ENCODE peak calls at places on chromosomes 12 and 14, in seven cellular contexts. L is anterior cingulate cortex, D is HFF-Myc, J is GDM1, S is heart left ventricle, Q is HT1080, F is left cardiac atrium. E is an unnamed sample.

GRCh38 chr14:22848391-22849164 is 12.2 kb downstream of the MMP14 start:
- DNase-seq in L (no peak), Q (peak; percentile 93), F (peak; percentile 82), D (peak; percentile 88), S (peak; percentile 84), J (no peak), E (no peak)

GRCh38 chr14:32576088-32576795 is 247.1 kb downstream of the AKAP6 start:
- DNase-seq in S (no peak), L (peak; percentile 38), D (peak; percentile 44), J (no peak), F (peak; percentile 31), Q (no peak), E (peak; percentile 15)

GRCh38 chr12:32489070-32489469 is 89.7 kb downstream of the FGD4 start:
- DNase-seq in J (no peak), S (no peak), L (no peak), D (no peak), Q (no peak), F (no peak), E (no peak)

GRCh38 chr12:117342682-117343081 is 18.7 kb downstream of the NOS1 start:
- DNase-seq in D (no peak), L (no peak), S (no peak), Q (peak; percentile 89), F (no peak), J (no peak), E (no peak)

GRCh38 chr14:28609228-28609828 is 157.3 kb upstream of the FOXG1 start:
- DNase-seq in F (peak; percentile 14), J (peak; percentile 16), Q (peak; percentile 66), D (peak; percentile 7), S (peak; percentile 14), L (peak; percentile 78), E (no peak)

GRCh38 chr14:98957211-98958047 is 314.6 kb downstream of the BCL11B start:
- DNase-seq in S (peak; percentile 57), Q (peak; percentile 11), F (peak; percentile 67), D (no peak), J (no peak), L (no peak), E (no peak)

GRCh38 chr12:79710707-79711483 is 20.1 kb upstream of the PAWR start:
- DNase-seq in J (no peak), D (no peak), S (no peak), F (no peak), L (no peak), Q (no peak), E (no peak)

GRCh38 chr14:99460793-99461192 is 19.9 kb downstream of the SETD3 start:
- DNase-seq in L (no peak), Q (no peak), D (no peak), F (no peak), J (no peak), S (no peak), E (no peak)

GRCh38 chr14:23405516-23406025 is 2.5 kb downstream of the MYH6 start:
- DNase-seq in Q (no peak), L (no peak), J (no peak), F (no peak), S (peak; percentile 31), D (no peak), E (no peak)

GRCh38 chr12:42862055-42862454 is 272.5 kb upstream of the PRICKLE1 start:
- DNase-seq in Q (peak; percentile 54), L (no peak), D (no peak), F (no peak), J (no peak), S (no peak), E (no peak)

GRCh38 chr14:92470215-92470614 is 43.4 kb upstream of the RIN3 start:
- DNase-seq in S (no peak), Q (peak; percentile 50), J (no peak), F (no peak), L (no peak), D (peak; percentile 96), E (no peak)

GRCh38 chr14:24613241-24613640 is 3.8 kb upstream of the GZMH start:
- DNase-seq in S (no peak), L (no peak), F (no peak), J (no peak), D (no peak), Q (no peak), E (no peak)

GRCh38 chr12:110661337-110661972 is 27.5 kb downstream of the HVCN1 start:
- DNase-seq in F (no peak), J (peak; percentile 66), S (peak; percentile 43), Q (no peak), L (no peak), D (no peak), E (no peak)

GRCh38 chr12:66403746-66404145 is 101.5 kb downstream of the HELB start:
- DNase-seq in S (peak; percentile 26), J (no peak), Q (no peak), L (peak; percentile 13), F (no peak), D (no peak), E (no peak)

GRCh38 chr14:66137076-66137475 is 349.1 kb upstream of the CCDC196 start:
- DNase-seq in L (no peak), S (no peak), D (no peak), J (no peak), F (no peak), Q (no peak), E (no peak)

GRCh38 chr12:1809606-1810140 is 10.7 kb upstream of the LRTM2 start:
- DNase-seq in L (no peak), Q (no peak), F (peak; percentile 13), D (no peak), S (peak; percentile 20), J (no peak), E (no peak)

GRCh38 chr12:96503971-96504370 is 14.6 kb downstream of the CFAP54 start:
- DNase-seq in J (no peak), F (no peak), Q (no peak), L (no peak), S (no peak), D (no peak), E (no peak)

GRCh38 chr12:95228617-95229016 is 11.0 kb downstream of the VEZT start:
- DNase-seq in J (no peak), S (no peak), Q (no peak), D (no peak), L (no peak), F (no peak), E (no peak)

GRCh38 chr12:42779186-42779859 is 189.8 kb upstream of the PRICKLE1 start:
- DNase-seq in Q (peak; percentile 7), D (no peak), J (no peak), F (no peak), L (no peak), S (no peak), E (no peak)

GRCh38 chr12:57749061-57749460 is 3.0 kb downstream of the CDK4 start:
- DNase-seq in S (no peak), D (no peak), F (no peak), L (no peak), Q (no peak), J (no peak), E (no peak)

GRCh38 chr14:81729622-81730021 is 196.0 kb upstream of the SEL1L start:
- DNase-seq in D (no peak), L (no peak), S (no peak), J (no peak), Q (no peak), F (no peak), E (no peak)

GRCh38 chr12:16962889-16963288 is 356.9 kb upstream of the LMO3 start:
- DNase-seq in L (no peak), Q (no peak), D (no peak), J (no peak), F (no peak), S (no peak), E (no peak)

GRCh38 chr12:68040450-68041075 is 51.3 kb downstream of the IFNG-AS1 start:
- DNase-seq in F (peak; percentile 48), S (peak; percentile 50), J (peak; percentile 53), D (peak; percentile 56), L (peak; percentile 55), Q (peak; percentile 57), E (peak; percentile 37)

GRCh38 chr14:100530270-100531072 is 56.7 kb downstream of the BEGAIN start:
- DNase-seq in J (no peak), F (peak; percentile 10), L (no peak), S (no peak), D (no peak), Q (no peak), E (no peak)

GRCh38 chr14:61568572-61569011 is 126.7 kb upstream of the HIF1A start:
- DNase-seq in L (no peak), S (peak; percentile 58), J (no peak), D (no peak), Q (no peak), F (peak; percentile 38), E (no peak)

GRCh38 chr12:24240707-24241106 is 291.2 kb upstream of the SOX5 start:
- DNase-seq in S (no peak), L (no peak), F (no peak), D (no peak), J (no peak), Q (no peak), E (no peak)

E was measured in HuH-7.5.